ENCODE peak calls at places on chromosomes 1 and 21, in four cellular contexts. W is endothelial cell of umbilical vein; Y is central memory CD4-positive, alpha-beta T cell; K is head of caudate nucleus. F is an unnamed sample.

GRCh38 chr1:119655160-119655559 is 7.1 kb upstream of the ZNF697 start:
- DNase-seq in W (peak), Y (no peak), K (no peak), F (no peak)

GRCh38 chr1:24366707-24367106 is 46.9 kb downstream of the STPG1 start:
- DNase-seq in W (no peak), Y (no peak), K (no peak), F (no peak)

GRCh38 chr1:183635112-183635605 is 424 bp downstream of the ARPC5 start:
- DNase-seq in W (no peak), Y (peak), K (peak), F (no peak)

GRCh38 chr1:61337981-61338848 is 255.9 kb downstream of the NFIA start:
- DNase-seq in W (peak), Y (no peak), K (peak), F (peak)

GRCh38 chr1:176816232-176816631 is 348.3 kb downstream of the ASTN1 start:
- DNase-seq in W (no peak), Y (no peak), K (no peak), F (no peak)

GRCh38 chr1:109027841-109028240 is 14.1 kb downstream of the WDR47 start:
- DNase-seq in W (no peak), Y (no peak), K (no peak), F (no peak)

GRCh38 chr1:223147858-223148257 is 4.8 kb upstream of the TLR5 start:
- DNase-seq in W (no peak), Y (no peak), K (no peak), F (no peak)

GRCh38 chr1:47533176-47534039 is 95.6 kb downstream of the FOXD2 start:
- DNase-seq in W (peak), Y (no peak), K (peak), F (peak)

GRCh38 chr21:33840771-33841170 is 74.8 kb downstream of the ATP5PO start:
- DNase-seq in W (no peak), Y (no peak), K (no peak), F (no peak)

GRCh38 chr1:74652711-74653131 is 20.9 kb downstream of the ERICH3 start:
- DNase-seq in W (no peak), Y (no peak), K (no peak), F (no peak)

GRCh38 chr21:42006765-42007164 is 3.4 kb downstream of the ZBTB21 start:
- DNase-seq in W (no peak), Y (no peak), K (no peak), F (no peak)

GRCh38 chr1:91924146-91924545 is 25.1 kb upstream of the BRDT start:
- DNase-seq in W (peak), Y (no peak), K (no peak), F (peak)

GRCh38 chr1:199855580-199855979 is 171.9 kb upstream of the NR5A2 start:
- DNase-seq in W (peak), Y (no peak), K (no peak), F (no peak)

GRCh38 chr1:178388398-178389161 is 108.2 kb downstream of the CLEC20A start:
- DNase-seq in W (no peak), Y (no peak), K (peak), F (no peak)

GRCh38 chr1:10635992-10636391 is 160.5 kb downstream of the CASZ1 start:
- DNase-seq in W (no peak), Y (no peak), K (no peak), F (no peak)

GRCh38 chr1:170513138-170513537 is 18.8 kb upstream of the GORAB start:
- DNase-seq in W (no peak), Y (no peak), K (no peak), F (no peak)

GRCh38 chr1:184110253-184111204 is 59.0 kb downstream of the TSEN15 start:
- DNase-seq in W (no peak), Y (no peak), K (no peak), F (no peak)

GRCh38 chr21:36104306-36105300 is 30.3 kb upstream of the CBR3 start:
- DNase-seq in W (peak), Y (no peak), K (peak), F (no peak)

GRCh38 chr1:90023691-90024090 is 28.8 kb downstream of the ZNF326 start:
- DNase-seq in W (no peak), Y (no peak), K (no peak), F (no peak)

GRCh38 chr1:30700528-30701265 is 22.7 kb downstream of the MATN1 start:
- DNase-seq in W (no peak), Y (no peak), K (peak), F (peak)

GRCh38 chr1:41806472-41807155 is 112.1 kb downstream of the HIVEP3 start:
- DNase-seq in W (no peak), Y (no peak), K (no peak), F (no peak)

GRCh38 chr21:37700641-37701202 is 215.5 kb downstream of the KCNJ6 start:
- DNase-seq in W (peak), Y (no peak), K (no peak), F (peak)

GRCh38 chr1:194102607-194103006 is 916.2 kb upstream of the B3GALT2 start:
- DNase-seq in W (no peak), Y (no peak), K (no peak), F (no peak)

GRCh38 chr21:38504056-38504455 is 5.8 kb upstream of the ERG start:
- DNase-seq in W (no peak), Y (no peak), K (no peak), F (no peak)

GRCh38 chr21:38244885-38245869 is 11.6 kb upstream of the KCNJ15 start:
- DNase-seq in W (peak), Y (peak), K (no peak), F (no peak)

GRCh38 chr1:240247899-240248298 is 156.2 kb downstream of the FMN2 start:
- DNase-seq in W (no peak), Y (no peak), K (peak), F (no peak)

GRCh38 chr1:161864577-161864976 is 98.5 kb downstream of the ATF6 start:
- DNase-seq in W (peak), Y (no peak), K (peak), F (peak)

GRCh38 chr1:172627702-172628101 is 31.2 kb upstream of the FASLG start:
- DNase-seq in W (no peak), Y (no peak), K (no peak), F (no peak)

GRCh38 chr1:212291505-212292134 is 6.4 kb downstream of the PPP2R5A start:
- DNase-seq in W (peak), Y (peak), K (no peak), F (peak)

GRCh38 chr1:117657031-117657430 is 51.2 kb downstream of the TENT5C start:
- DNase-seq in W (peak), Y (no peak), K (no peak), F (no peak)

GRCh38 chr1:7104053-7104738 is 318.9 kb downstream of the CAMTA1 start:
- DNase-seq in W (no peak), Y (no peak), K (no peak), F (no peak)

GRCh38 chr1:89257036-89257435 is 15.6 kb downstream of the GBP5 start:
- DNase-seq in W (no peak), Y (no peak), K (no peak), F (no peak)

GRCh38 chr1:230174765-230175747 is 108.0 kb downstream of the GALNT2 start:
- DNase-seq in W (no peak), Y (no peak), K (peak), F (no peak)

GRCh38 chr1:85049735-85050166 is 1.5 kb upstream of the MCOLN3 start:
- DNase-seq in W (no peak), Y (no peak), K (no peak), F (no peak)